ENCODE peak calls at places on chromosome 15, in eight cellular contexts. Z is HTR-8/SVneo; S is neural crest cell; M is A549; U is stimulated activated CD4-positive, alpha-beta T cell treated with anti-CD3 and anti-CD28 coated beads, Interleukin-1b, Interleukin-23, amount 100 ng/mL, for 1 hour; A is hepatocyte; J is adipocyte; G is globus pallidus. K is an unnamed sample.

GRCh38 chr15:81373996-81374395 is at the start of gene TMC3:
- DNase-seq in Z (no peak), S (no peak), M (no peak), U (no peak), A (no peak), J (peak), G (peak), K (no peak)

GRCh38 chr15:74863239-74864056 is 9.7 kb downstream of the SCAMP2 start:
- DNase-seq in Z (no peak), S (no peak), M (no peak), U (no peak), A (no peak), J (no peak), G (no peak), K (no peak)

GRCh38 chr15:84840741-84841429 is 23.7 kb downstream of the ALPK3 start:
- DNase-seq in Z (no peak), S (no peak), M (no peak), U (no peak), A (peak), J (peak), G (no peak), K (peak)

GRCh38 chr15:56996093-56996492 is 77.6 kb downstream of the TCF12 start:
- DNase-seq in Z (no peak), S (no peak), M (no peak), U (no peak), A (no peak), J (no peak), G (no peak), K (no peak)

GRCh38 chr15:52505141-52505540 is 23.5 kb downstream of the MYO5A start:
- DNase-seq in Z (no peak), S (no peak), M (no peak), U (no peak), A (no peak), J (no peak), G (no peak), K (no peak)

GRCh38 chr15:85879334-85880163 is 84.8 kb upstream of the KLHL25 start:
- DNase-seq in Z (no peak), S (no peak), M (no peak), U (no peak), A (peak), J (no peak), G (no peak), K (no peak)

GRCh38 chr15:29668120-29668602 is 154.1 kb downstream of the TJP1 start:
- DNase-seq in Z (peak), S (peak), M (peak), U (no peak), A (peak), J (peak), G (peak), K (peak)

GRCh38 chr15:63517614-63518013 is 13.2 kb downstream of the USP3 start:
- DNase-seq in Z (no peak), S (no peak), M (no peak), U (no peak), A (peak), J (no peak), G (no peak), K (no peak)

GRCh38 chr15:85314139-85314538 is 66.3 kb upstream of the AKAP13 start:
- DNase-seq in Z (no peak), S (no peak), M (no peak), U (no peak), A (no peak), J (no peak), G (no peak), K (no peak)

GRCh38 chr15:87672309-87672897 is 584.1 kb downstream of the NTRK3 start:
- DNase-seq in Z (peak), S (peak), M (peak), U (no peak), A (peak), J (peak), G (peak), K (no peak)

GRCh38 chr15:68335251-68335650 is 57.7 kb downstream of the FEM1B start:
- DNase-seq in Z (peak), S (no peak), M (no peak), U (no peak), A (no peak), J (peak), G (peak), K (no peak)

GRCh38 chr15:66851226-66852063 is 149.4 kb downstream of the SMAD6 start:
- DNase-seq in Z (peak), S (peak), M (peak), U (peak), A (peak), J (peak), G (peak), K (peak)

GRCh38 chr15:65361708-65362459 is 15.9 kb downstream of the IGDCC3 start:
- DNase-seq in Z (no peak), S (no peak), M (no peak), U (no peak), A (no peak), J (no peak), G (no peak), K (no peak)

GRCh38 chr15:86611392-86612040 is 531.8 kb downstream of the AGBL1 start:
- DNase-seq in Z (no peak), S (no peak), M (no peak), U (no peak), A (peak), J (no peak), G (no peak), K (no peak)